ENCODE peak calls at places on chromosomes 2 and 18, in eight cellular contexts. J, X, V, K, D, S, Y and N are unnamed samples.

GRCh38 chr2:23565814-23566213 is 180.8 kb downstream of the KLHL29 start:
- DNase-seq in J (no peak), X (no peak), V (no peak), K (no peak), D (no peak), S (no peak), Y (no peak), N (no peak)

GRCh38 chr2:12253167-12253778 is 463.5 kb upstream of the TRIB2 start:
- DNase-seq in J (no peak), X (no peak), V (peak; percentile 15), K (no peak), D (no peak), S (no peak), Y (no peak), N (no peak)

GRCh38 chr18:11500153-11501122 is 109.0 kb upstream of the SLC35G4 start:
- DNase-seq in J (no peak), X (peak; percentile 95), V (peak; percentile 97), K (no peak), D (peak; percentile 92), S (peak; percentile 22), Y (peak; percentile 59), N (no peak)

GRCh38 chr2:73908689-73909652 is 16.2 kb downstream of the ACTG2 start:
- DNase-seq in J (no peak), X (no peak), V (no peak), K (no peak), D (no peak), S (no peak), Y (no peak), N (no peak)

GRCh38 chr2:191049728-191050639 is 36.0 kb upstream of the STAT1 start:
- DNase-seq in J (no peak), X (peak; percentile 78), V (no peak), K (no peak), D (no peak), S (no peak), Y (peak; percentile 22), N (no peak)

GRCh38 chr2:216283038-216283900 is 89.0 kb downstream of the MARCHF4 start:
- DNase-seq in J (no peak), X (no peak), V (no peak), K (peak; percentile 52), D (no peak), S (peak; percentile 15), Y (peak; percentile 64), N (no peak)

GRCh38 chr2:88600038-88600465 is 27.2 kb downstream of the EIF2AK3 start:
- DNase-seq in J (no peak), X (peak; percentile 75), V (peak; percentile 100), K (peak; percentile 73), D (peak; percentile 93), S (peak; percentile 95), Y (peak; percentile 67), N (no peak)

GRCh38 chr2:187497858-187498463 is 49.9 kb upstream of the CALCRL start:
- DNase-seq in J (no peak), X (no peak), V (no peak), K (no peak), D (no peak), S (no peak), Y (peak; percentile 17), N (no peak)

GRCh38 chr2:9030882-9031645 is 27.6 kb upstream of the MBOAT2 start:
- DNase-seq in J (no peak), X (no peak), V (no peak), K (no peak), D (no peak), S (no peak), Y (no peak), N (no peak)

GRCh38 chr2:95174031-95174430 is 8.4 kb downstream of the ZNF2 start:
- DNase-seq in J (no peak), X (no peak), V (no peak), K (no peak), D (no peak), S (no peak), Y (no peak), N (no peak)

GRCh38 chr2:174009488-174010223 is 44.5 kb upstream of the SP3 start:
- DNase-seq in J (no peak), X (no peak), V (no peak), K (no peak), D (no peak), S (no peak), Y (no peak), N (no peak)

GRCh38 chr2:165277295-165277694 is 38.1 kb downstream of the SCN2A start:
- DNase-seq in J (no peak), X (no peak), V (no peak), K (no peak), D (no peak), S (no peak), Y (no peak), N (no peak)

GRCh38 chr2:28997237-28997846 is 16.2 kb downstream of the TOGARAM2 start:
- DNase-seq in J (no peak), X (no peak), V (no peak), K (no peak), D (no peak), S (no peak), Y (no peak), N (no peak)

GRCh38 chr18:48534364-48534763 is 4.5 kb upstream of the CTIF start:
- DNase-seq in J (no peak), X (no peak), V (no peak), K (no peak), D (no peak), S (no peak), Y (no peak), N (no peak)

GRCh38 chr2:47208852-47209606 is 53.9 kb upstream of the STPG4 start:
- DNase-seq in J (no peak), X (no peak), V (no peak), K (no peak), D (peak; percentile 38), S (no peak), Y (peak; percentile 65), N (no peak)

DNA sequence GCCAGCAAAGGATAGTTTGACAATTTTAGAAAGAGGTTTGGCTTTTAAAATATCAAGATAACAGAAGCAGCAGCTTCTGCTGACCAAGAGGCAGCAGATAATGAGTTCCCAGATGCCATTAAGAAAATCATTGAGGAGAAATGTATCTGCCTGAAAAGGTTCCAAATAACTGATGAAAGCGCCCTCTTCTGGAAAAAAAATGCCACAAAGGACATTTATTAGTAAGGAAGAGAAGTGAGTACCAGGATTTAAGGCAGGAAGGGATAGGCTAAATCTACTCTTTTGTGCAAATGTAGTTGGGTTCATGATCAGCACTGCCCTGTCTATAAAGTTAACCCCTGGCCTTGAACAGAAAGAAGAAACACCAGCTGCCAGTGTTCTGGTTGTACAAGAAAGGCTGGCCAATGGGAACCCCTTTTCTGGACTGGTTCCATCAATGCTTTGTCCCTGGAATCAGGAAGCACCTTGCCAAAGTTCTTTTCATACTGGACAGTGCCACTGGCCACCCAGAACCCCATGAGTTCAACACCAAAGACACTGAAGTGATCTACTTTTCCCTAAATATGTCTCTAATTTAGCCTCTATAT is 40.6 kb downstream of the DHX57 start:
- DNase-seq in J (no peak), X (no peak), V (peak; percentile 17), K (no peak), D (no peak), S (no peak), Y (peak; percentile 51), N (no peak)
- TF ChIP-seq CTCF in J (no peak), X (peak; percentile 42), V (peak; percentile 66), K (peak; percentile 57), D (peak; percentile 32), S (peak; percentile 43), Y (peak; percentile 49), N (no peak)

GRCh38 chr18:37289423-37289822 is 276.2 kb downstream of the CELF4 start:
- DNase-seq in J (no peak), X (no peak), V (no peak), K (no peak), D (no peak), S (no peak), Y (no peak), N (no peak)

GRCh38 chr18:37297106-37297505 is 268.5 kb downstream of the CELF4 start:
- DNase-seq in J (no peak), X (no peak), V (no peak), K (no peak), D (no peak), S (no peak), Y (no peak), N (no peak)

GRCh38 chr18:37299471-37300304 is 265.9 kb downstream of the CELF4 start:
- DNase-seq in J (no peak), X (peak; percentile 71), V (peak; percentile 91), K (no peak), D (peak; percentile 77), S (no peak), Y (peak; percentile 51), N (no peak)

GRCh38 chr18:37298816-37299215 is 266.8 kb downstream of the CELF4 start:
- DNase-seq in J (no peak), X (no peak), V (no peak), K (no peak), D (no peak), S (no peak), Y (no peak), N (no peak)

GRCh38 chr18:37294951-37295350 is 270.6 kb downstream of the CELF4 start:
- DNase-seq in J (no peak), X (no peak), V (no peak), K (peak; percentile 26), D (no peak), S (no peak), Y (peak; percentile 25), N (no peak)
- TF ChIP-seq CTCF in J (no peak), X (peak; percentile 37), V (peak; percentile 58), K (peak; percentile 26), D (no peak), S (peak; percentile 56), Y (peak; percentile 59), N (no peak)

DNA sequence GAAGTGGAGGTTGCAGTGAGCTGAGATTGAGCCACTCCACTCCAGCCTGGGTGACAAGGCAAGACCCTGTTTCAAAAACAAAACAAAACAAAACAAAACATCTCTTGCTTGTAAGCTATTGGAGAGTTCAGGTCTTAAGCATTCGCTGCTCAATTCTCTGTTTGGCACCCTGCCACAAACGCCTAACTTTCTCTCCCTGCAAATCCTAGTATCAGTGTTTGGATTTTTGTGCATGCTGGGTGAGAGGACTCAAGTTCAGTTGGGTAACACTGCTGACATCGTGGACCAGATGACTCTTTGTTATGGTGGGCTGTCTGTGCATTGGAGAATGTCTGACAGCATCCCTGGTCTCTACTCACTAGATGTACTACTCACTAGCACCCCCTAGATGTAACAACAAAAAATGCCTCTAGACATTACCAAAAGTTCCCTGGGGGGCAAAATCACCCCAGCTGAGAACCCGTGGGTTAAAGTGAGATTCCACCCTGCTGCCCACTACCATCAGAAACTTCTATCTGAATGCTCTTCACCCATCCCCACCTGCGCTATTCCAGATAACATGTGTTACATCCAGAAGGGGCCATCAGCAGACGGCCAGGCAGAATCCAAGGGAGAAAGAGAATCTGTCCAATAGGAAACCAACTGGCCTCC is 50.9 kb downstream of the CACNB4 start:
- DNase-seq in J (no peak), X (no peak), V (no peak), K (no peak), D (no peak), S (no peak), Y (peak; percentile 45), N (no peak)
- TF ChIP-seq CTCF in J (no peak), X (peak; percentile 29), V (peak; percentile 50), K (peak; percentile 54), D (peak; percentile 16), S (peak; percentile 70), Y (peak; percentile 43), N (peak; percentile 36)

DNA sequence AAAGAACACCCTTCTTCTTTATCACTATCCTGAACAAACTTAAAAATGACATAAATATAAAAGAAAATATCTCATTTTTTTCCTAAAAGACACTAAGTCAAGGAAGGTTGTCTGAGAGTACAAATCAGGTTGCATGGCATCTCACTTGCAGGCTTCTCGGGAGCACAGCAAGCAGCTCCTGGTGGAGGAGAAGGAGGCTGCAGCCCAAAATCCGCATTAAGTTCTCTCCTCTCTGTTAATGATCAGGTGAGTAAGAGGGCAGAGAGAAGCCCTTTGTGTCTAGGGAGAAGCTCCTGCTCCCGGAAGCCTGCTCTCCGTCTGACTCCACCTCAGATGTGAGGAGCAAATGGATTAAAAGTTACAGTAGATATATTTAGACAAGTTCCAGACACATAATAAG is 35.0 kb upstream of the DOK6 start:
- DNase-seq in J (no peak), X (no peak), V (no peak), K (no peak), D (no peak), S (no peak), Y (no peak), N (no peak)
- TF ChIP-seq CTCF in J (no peak), X (no peak), V (no peak), K (no peak), D (no peak), S (no peak), Y (no peak), N (no peak)